ENCODE peak calls at places on chromosomes 3 and 15, in five cellular contexts. B is IMR-90, W is A549, U is K562, X is HepG2. V is an unnamed sample.

GRCh38 chr3:13494463-13495350 is 14.6 kb downstream of the HDAC11 start:
- DNase-seq in U (peak), W (peak), B (peak), X (no peak), V (peak)

GRCh38 chr3:180743813-180744212 is 64.5 kb upstream of the CCDC39 start:
- DNase-seq in B (no peak), U (no peak), X (no peak), W (no peak), V (no peak)

GRCh38 chr3:67608034-67608433 is 46.4 kb downstream of the SUCLG2 start:
- DNase-seq in B (no peak), W (no peak), U (no peak), X (no peak), V (no peak)

GRCh38 chr3:138673641-138674040 is 65.1 kb downstream of the FAIM start:
- DNase-seq in B (peak), X (peak), U (no peak), W (no peak), V (no peak)

GRCh38 chr3:116920836-116921596 is 211.4 kb downstream of the TUSC7 start:
- DNase-seq in B (peak), W (no peak), U (no peak), X (no peak), V (no peak)

GRCh38 chr3:40211579-40211978 is 97.9 kb upstream of the EIF1B start:
- DNase-seq in B (no peak), X (no peak), U (no peak), W (no peak), V (no peak)

GRCh38 chr3:44120721-44121582 is 120.7 kb upstream of the TOPAZ1 start:
- DNase-seq in W (no peak), B (no peak), U (no peak), X (no peak), V (no peak)

GRCh38 chr3:102400142-102400541 is 34.7 kb upstream of the ZPLD1 start:
- DNase-seq in X (no peak), B (peak), W (no peak), U (no peak), V (no peak)

GRCh38 chr3:65484964-65485363 is 553.8 kb downstream of the MAGI1 start:
- DNase-seq in B (no peak), W (no peak), U (no peak), X (no peak), V (no peak)

GRCh38 chr3:31157028-31157694 is 262.7 kb upstream of the GADL1 start:
- DNase-seq in U (no peak), B (no peak), W (no peak), X (no peak), V (no peak)

GRCh38 chr3:188345223-188345622 is 191.3 kb downstream of the LPP start:
- DNase-seq in W (no peak), B (peak), X (no peak), U (no peak), V (no peak)

GRCh38 chr3:195059006-195059350 is 212.0 kb downstream of the XXYLT1 start:
- DNase-seq in X (no peak), B (no peak), W (no peak), U (no peak), V (no peak)

GRCh38 chr3:187264051-187264450 is 27.5 kb downstream of the MASP1 start:
- DNase-seq in X (peak), B (peak), U (no peak), W (peak), V (peak)

GRCh38 chr15:62779041-62779810 is 263.3 kb upstream of the TPM1 start:
- DNase-seq in B (peak), X (no peak), W (no peak), U (no peak), V (no peak)

GRCh38 chr3:58177747-58178527 is 32.8 kb downstream of the DNASE1L3 start:
- DNase-seq in X (peak), W (peak), B (peak), U (peak), V (peak)

GRCh38 chr15:42172475-42172874 is 16.0 kb upstream of the PLA2G4F start:
- DNase-seq in U (no peak), B (no peak), X (no peak), W (no peak), V (no peak)

GRCh38 chr3:14482271-14482721 is 57.8 kb downstream of the GRIP2 start:
- DNase-seq in B (no peak), X (no peak), W (no peak), U (no peak), V (no peak)

GRCh38 chr3:67389176-67389575 is 265.2 kb downstream of the SUCLG2 start:
- DNase-seq in B (no peak), W (no peak), X (no peak), U (no peak), V (no peak)

GRCh38 chr15:36136054-36136453 is 443.4 kb upstream of the CDIN1 start:
- DNase-seq in X (no peak), W (no peak), U (no peak), B (peak), V (no peak)

GRCh38 chr15:45181491-45182285 is 6.1 kb downstream of the SHF start:
- DNase-seq in B (no peak), W (no peak), X (no peak), U (no peak), V (no peak)

GRCh38 chr15:95929232-95929846 is 401.2 kb upstream of the NR2F2 start:
- DNase-seq in B (peak), W (no peak), X (no peak), U (peak), V (no peak)

GRCh38 chr3:85589145-85589544 is 630.4 kb downstream of the CADM2 start:
- DNase-seq in B (peak), X (no peak), U (peak), W (no peak), V (no peak)

GRCh38 chr3:155241559-155241958 is 51.9 kb downstream of the STRIT1 start:
- DNase-seq in U (no peak), X (no peak), B (peak), W (no peak), V (no peak)

GRCh38 chr3:184568918-184569829 is 7.6 kb downstream of the EPHB3 start:
- DNase-seq in U (peak), B (peak), X (no peak), W (no peak), V (peak)

GRCh38 chr15:47570044-47570443 is 147.3 kb upstream of the SEMA6D start:
- DNase-seq in U (no peak), X (no peak), W (no peak), B (no peak), V (no peak)

GRCh38 chr15:67064607-67065530 is 533 bp upstream of the SMAD3 start:
- DNase-seq in B (no peak), W (no peak), U (peak), X (peak), V (peak)

GRCh38 chr3:117553461-117553860 is 843.9 kb downstream of the TUSC7 start:
- DNase-seq in U (no peak), X (no peak), B (peak), W (peak), V (no peak)

GRCh38 chr3:107382626-107383025 is 5.4 kb downstream of the CCDC54 start:
- DNase-seq in U (no peak), W (no peak), B (no peak), X (no peak), V (no peak)

GRCh38 chr3:41575754-41576153 is 376.4 kb downstream of the CTNNB1 start:
- DNase-seq in U (no peak), W (no peak), X (no peak), B (no peak), V (no peak)

GRCh38 chr3:105822171-105823123 is 46.4 kb downstream of the CBLB start:
- DNase-seq in B (no peak), U (no peak), X (no peak), W (no peak), V (no peak)

DNA sequence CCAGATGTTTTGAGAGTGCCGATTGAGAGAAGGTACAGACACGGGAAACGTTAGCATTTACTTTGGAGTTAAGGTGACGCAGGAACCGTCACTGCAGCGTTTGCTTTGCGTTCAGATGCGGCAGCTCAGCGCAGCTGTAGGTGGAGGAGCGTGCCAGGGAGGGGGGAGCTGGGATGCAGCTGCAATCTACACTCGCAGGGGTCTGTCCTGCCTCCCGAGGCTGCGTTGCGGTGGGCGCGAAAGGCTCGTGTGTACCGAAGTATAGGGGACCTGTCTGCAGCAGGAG is 425 bp upstream of the FYTTD1 start:
- DNase-seq in W (peak), U (peak), X (no peak), B (peak), V (peak)
- TF ChIP-seq BHLHE40 in W (no peak), U (no peak), X (no peak), B (no peak), V (no peak)

GRCh38 chr15:57962887-57963286 is 102.6 kb downstream of the ALDH1A2 start:
- DNase-seq in B (no peak), X (no peak), W (no peak), U (no peak), V (no peak)
- TF ChIP-seq BHLHE40 in B (no peak), X (no peak), W (no peak), U (no peak), V (no peak)

GRCh38 chr3:136735103-136735502 is 17.1 kb downstream of the STAG1 start:
- DNase-seq in U (no peak), X (no peak), W (no peak), B (no peak), V (no peak)

GRCh38 chr3:136730595-136731273 is 21.4 kb downstream of the STAG1 start:
- DNase-seq in W (no peak), B (no peak), U (no peak), X (no peak), V (no peak)

GRCh38 chr3:136731274-136731884 is 20.8 kb downstream of the STAG1 start:
- DNase-seq in B (no peak), U (no peak), W (no peak), X (no peak), V (no peak)

GRCh38 chr3:136734382-136735070 is 17.7 kb downstream of the STAG1 start:
- DNase-seq in X (peak), U (no peak), W (no peak), B (no peak), V (no peak)

GRCh38 chr3:136733317-136733833 is 18.8 kb downstream of the STAG1 start:
- DNase-seq in W (no peak), U (no peak), X (no peak), B (peak), V (no peak)
- TF ChIP-seq BHLHE40 in W (no peak), U (no peak), X (no peak), B (no peak), V (no peak)

GRCh38 chr3:113231391-113231790 is 20.0 kb downstream of the BOC start:
- DNase-seq in U (no peak), W (no peak), X (no peak), B (peak), V (no peak)
- TF ChIP-seq BHLHE40 in U (no peak), W (no peak), X (no peak), B (no peak), V (no peak)

GRCh38 chr15:100230784-100231183 is 111.0 kb downstream of the ADAMTS17 start:
- DNase-seq in B (no peak), X (no peak), U (no peak), W (no peak), V (no peak)

GRCh38 chr15:100226107-100226506 is 115.7 kb downstream of the ADAMTS17 start:
- DNase-seq in W (no peak), U (no peak), B (no peak), X (no peak), V (no peak)

GRCh38 chr15:100234158-100235029 is 107.4 kb downstream of the ADAMTS17 start:
- DNase-seq in B (no peak), U (no peak), W (no peak), X (no peak), V (no peak)

GRCh38 chr15:100227781-100228180 is 114.0 kb downstream of the ADAMTS17 start:
- DNase-seq in X (no peak), U (no peak), B (no peak), W (no peak), V (no peak)

DNA sequence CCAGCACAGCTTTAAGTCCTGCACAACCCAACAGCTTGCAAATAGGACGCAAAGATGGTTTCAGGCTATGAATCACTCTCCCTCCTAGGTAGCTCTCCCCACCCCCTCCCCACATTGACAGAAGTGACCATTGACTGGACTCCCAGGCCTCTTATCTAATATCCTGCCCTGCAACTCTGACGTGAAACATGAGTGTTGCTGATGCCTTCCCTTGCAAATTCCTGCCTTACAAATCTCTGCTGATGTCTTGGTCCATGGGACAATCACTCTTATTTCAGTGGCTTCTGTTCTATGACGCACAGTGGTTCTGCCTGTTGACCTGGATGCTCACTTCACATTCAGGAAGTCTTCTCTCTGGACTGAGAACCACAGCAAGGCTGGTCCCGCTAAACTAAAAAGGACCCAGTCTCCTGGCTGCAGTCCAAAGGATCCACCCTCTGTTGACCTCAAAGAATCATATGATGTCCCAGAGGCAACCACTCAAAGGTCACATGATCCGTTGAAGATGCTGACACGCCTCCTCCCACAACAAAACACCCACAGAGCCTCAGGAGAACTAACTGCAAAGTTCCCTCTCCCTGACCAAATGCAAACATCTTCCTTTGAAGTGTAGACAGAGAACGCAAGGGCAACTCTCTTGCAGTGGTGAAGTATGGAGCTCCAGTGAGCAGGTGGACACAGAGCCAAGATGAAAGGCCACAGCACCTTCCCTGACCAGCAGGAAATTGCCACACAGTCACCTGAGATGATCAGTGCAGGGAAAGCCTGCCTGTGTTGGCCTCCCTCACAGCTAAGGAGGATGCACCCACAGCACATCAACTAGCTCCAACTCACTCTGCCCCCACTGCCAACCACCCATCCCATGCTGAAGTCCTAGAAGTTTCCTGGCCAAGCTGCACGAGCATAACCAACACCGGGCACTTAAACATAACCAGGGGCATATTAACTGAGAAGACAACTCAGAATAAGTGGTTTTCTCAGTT is 112.3 kb downstream of the ADAMTS17 start:
- DNase-seq in X (no peak), W (no peak), U (no peak), B (no peak), V (no peak)
- TF ChIP-seq BHLHE40 in X (no peak), W (no peak), U (no peak), B (no peak), V (no peak)

V was measured in HEK293T.